ENCODE peak calls at places on chromosomes 1 and 21, in nine cellular contexts. Q is GM04504; P is foreskin fibroblast; K is CD4-positive, alpha-beta memory T cell; W is GM18507; A is HFF-Myc; F is RWPE1; Y is EL; C is activated naive CD4-positive, alpha-beta T cell treated with anti-CD3 and anti-CD28 coated beads, Interleukin-2, amount 10 ng/mL, durations not matched to agents 7 days and 5 days. I is an unnamed sample.

GRCh38 chr21:41970751-41971653 is 17.2 kb upstream of the C2CD2 start:
- DNase-seq in Q (no peak), P (no peak), K (no peak), W (no peak), A (no peak), F (no peak), Y (no peak), C (no peak), I (no peak)

GRCh38 chr1:215106067-215106466 is 23.5 kb downstream of the KCNK2 start:
- DNase-seq in Q (no peak), P (no peak), K (no peak), W (no peak), A (no peak), F (no peak), Y (no peak), C (no peak), I (no peak)

GRCh38 chr1:66247415-66248208 is 286.3 kb upstream of the SGIP1 start:
- DNase-seq in Q (no peak), P (no peak), K (peak), W (no peak), A (no peak), F (no peak), Y (no peak), C (peak), I (no peak)

GRCh38 chr1:206925116-206925736 is 3.5 kb upstream of the FCMR start:
- DNase-seq in Q (no peak), P (no peak), K (peak), W (no peak), A (no peak), F (no peak), Y (no peak), C (peak), I (no peak)

GRCh38 chr1:236009857-236010256 is 55.0 kb downstream of the NID1 start:
- DNase-seq in Q (no peak), P (peak), K (no peak), W (no peak), A (peak), F (peak), Y (peak), C (no peak), I (no peak)

GRCh38 chr21:16363563-16363962 is 633.8 kb downstream of the USP25 start:
- DNase-seq in Q (no peak), P (no peak), K (no peak), W (no peak), A (no peak), F (no peak), Y (no peak), C (no peak), I (no peak)

GRCh38 chr1:53572061-53572801 is 113.0 kb downstream of the DMRTB1 start:
- DNase-seq in Q (peak), P (peak), K (no peak), W (no peak), A (no peak), F (peak), Y (peak), C (no peak), I (no peak)

GRCh38 chr1:91091812-91092211 is 70.0 kb upstream of the ZNF644 start:
- DNase-seq in Q (no peak), P (no peak), K (no peak), W (no peak), A (no peak), F (no peak), Y (peak), C (no peak), I (no peak)

GRCh38 chr1:55230654-55231053 is 15.5 kb upstream of the USP24 start:
- DNase-seq in Q (no peak), P (no peak), K (no peak), W (no peak), A (no peak), F (no peak), Y (no peak), C (no peak), I (no peak)

GRCh38 chr1:21468597-21468996 is 28.7 kb downstream of the NBPF3 start:
- DNase-seq in Q (no peak), P (peak), K (no peak), W (no peak), A (no peak), F (no peak), Y (peak), C (peak), I (no peak)

GRCh38 chr1:153277852-153278251 is 18.4 kb downstream of the LORICRIN start:
- DNase-seq in Q (no peak), P (no peak), K (peak), W (no peak), A (no peak), F (no peak), Y (no peak), C (peak), I (no peak)

GRCh38 chr1:203117611-203118575 is 9.6 kb upstream of the ADORA1 start:
- DNase-seq in Q (no peak), P (peak), K (no peak), W (peak), A (no peak), F (peak), Y (peak), C (peak), I (no peak)

GRCh38 chr1:156742017-156742416 is 1.1 kb upstream of the MRPL24 start:
- DNase-seq in Q (no peak), P (no peak), K (no peak), W (no peak), A (no peak), F (no peak), Y (no peak), C (no peak), I (no peak)

GRCh38 chr1:239505094-239505493 is 118.7 kb downstream of the CHRM3 start:
- DNase-seq in Q (no peak), P (no peak), K (no peak), W (no peak), A (no peak), F (no peak), Y (no peak), C (no peak), I (no peak)

GRCh38 chr1:22043175-22043769 is 9.2 kb upstream of the CDC42 start:
- DNase-seq in Q (no peak), P (no peak), K (no peak), W (no peak), A (no peak), F (peak), Y (no peak), C (no peak), I (no peak)

GRCh38 chr1:10653370-10654125 is 142.9 kb downstream of the CASZ1 start:
- DNase-seq in Q (no peak), P (no peak), K (no peak), W (no peak), A (no peak), F (no peak), Y (no peak), C (no peak), I (no peak)

GRCh38 chr1:196063307-196063706 is 544.9 kb downstream of the KCNT2 start:
- DNase-seq in Q (no peak), P (peak), K (no peak), W (no peak), A (no peak), F (peak), Y (peak), C (no peak), I (no peak)

GRCh38 chr1:186948542-186948941 is 119.8 kb downstream of the PLA2G4A start:
- DNase-seq in Q (no peak), P (no peak), K (no peak), W (no peak), A (no peak), F (no peak), Y (no peak), C (no peak), I (no peak)

GRCh38 chr1:8424539-8425116 is 106.7 kb downstream of the SLC45A1 start:
- DNase-seq in Q (no peak), P (no peak), K (peak), W (no peak), A (no peak), F (peak), Y (peak), C (peak), I (peak)

GRCh38 chr21:37039434-37040075 is 33.1 kb downstream of the RIPPLY3 start:
- DNase-seq in Q (no peak), P (no peak), K (no peak), W (no peak), A (no peak), F (no peak), Y (no peak), C (no peak), I (no peak)

GRCh38 chr1:203751051-203751450 is 13.9 kb upstream of the LAX1 start:
- DNase-seq in Q (no peak), P (no peak), K (no peak), W (no peak), A (no peak), F (peak), Y (peak), C (no peak), I (no peak)

GRCh38 chr1:219938706-219939105 is 10.3 kb upstream of the SLC30A10 start:
- DNase-seq in Q (peak), P (peak), K (no peak), W (no peak), A (no peak), F (peak), Y (peak), C (no peak), I (no peak)

GRCh38 chr1:226697151-226697575 is 41.9 kb downstream of the ITPKB start:
- DNase-seq in Q (no peak), P (peak), K (no peak), W (no peak), A (no peak), F (peak), Y (peak), C (no peak), I (no peak)

GRCh38 chr1:2580691-2581090 is 5.9 kb upstream of the PRXL2B start:
- DNase-seq in Q (no peak), P (no peak), K (no peak), W (no peak), A (no peak), F (no peak), Y (no peak), C (no peak), I (no peak)

GRCh38 chr1:167121375-167122120 is 27.7 kb downstream of the STYXL2 start:
- DNase-seq in Q (no peak), P (peak), K (peak), W (no peak), A (no peak), F (peak), Y (peak), C (peak), I (no peak)

GRCh38 chr1:28329395-28330153 is 734 bp downstream of the MED18 start:
- DNase-seq in Q (no peak), P (no peak), K (no peak), W (no peak), A (no peak), F (no peak), Y (peak), C (no peak), I (no peak)

GRCh38 chr1:93338426-93338825 is 7.3 kb upstream of the DR1 start:
- DNase-seq in Q (peak), P (peak), K (no peak), W (no peak), A (peak), F (peak), Y (peak), C (no peak), I (no peak)

GRCh38 chr1:244239261-244239770 is 188.2 kb downstream of the ZBTB18 start:
- DNase-seq in Q (no peak), P (no peak), K (no peak), W (no peak), A (no peak), F (peak), Y (peak), C (peak), I (no peak)

GRCh38 chr1:239368436-239369109 is 17.8 kb upstream of the CHRM3 start:
- DNase-seq in Q (no peak), P (no peak), K (no peak), W (no peak), A (no peak), F (peak), Y (no peak), C (no peak), I (no peak)

I was measured in ascending aorta.